ENCODE peak calls at places on chromosomes 16 and 17, in four cellular contexts. M, B, R and Q are unnamed samples.

GRCh38 chr16:87921236-87921773 is 15.0 kb downstream of the CA5A start:
- DNase-seq in M (peak; percentile 77), B (peak; percentile 95), R (no peak), Q (no peak)

GRCh38 chr17:59804910-59805381 is 87.8 kb downstream of the TUBD1 start:
- DNase-seq in M (no peak), B (no peak), R (no peak), Q (no peak)

GRCh38 chr17:78883090-78883532 is 19.9 kb downstream of the CEP295NL start:
- DNase-seq in M (peak; percentile 71), B (peak; percentile 86), R (peak; percentile 93), Q (peak; percentile 55)

GRCh38 chr16:81866820-81867440 is 87.8 kb downstream of the PLCG2 start:
- DNase-seq in M (peak; percentile 30), B (peak; percentile 13), R (no peak), Q (no peak)

GRCh38 chr17:83171661-83172060 is 92.3 kb downstream of the METRNL start:
- DNase-seq in M (no peak), B (peak; percentile 78), R (peak; percentile 72), Q (peak; percentile 50)

GRCh38 chr16:733382-734207 is 6.7 kb downstream of the HAGHL start:
- DNase-seq in M (no peak), B (no peak), R (no peak), Q (no peak)

GRCh38 chr17:57447357-57448019 is 191.2 kb downstream of the MSI2 start:
- DNase-seq in M (no peak), B (no peak), R (peak; percentile 23), Q (no peak)

GRCh38 chr17:60151355-60151754 is 1.6 kb downstream of the CA4 start:
- DNase-seq in M (no peak), B (no peak), R (no peak), Q (no peak)

GRCh38 chr17:78223061-78223460 is 8.4 kb upstream of the TMEM235 start:
- DNase-seq in M (no peak), B (no peak), R (no peak), Q (no peak)

GRCh38 chr17:21376835-21377690 is 906 bp downstream of the KCNJ12 start:
- DNase-seq in M (no peak), B (no peak), R (no peak), Q (no peak)

GRCh38 chr17:11954961-11955360 is 42.3 kb downstream of the ZNF18 start:
- DNase-seq in M (no peak), B (no peak), R (no peak), Q (no peak)

GRCh38 chr17:31391496-31391949 is at the start of gene RAB11FIP4:
- DNase-seq in M (peak; percentile 15), B (peak; percentile 76), R (peak; percentile 55), Q (no peak)

GRCh38 chr16:30783280-30784109 is 3.5 kb downstream of the ZNF629 start:
- DNase-seq in M (no peak), B (no peak), R (no peak), Q (no peak)

GRCh38 chr17:34706029-34706428 is 126.6 kb downstream of the TMEM132E start:
- DNase-seq in M (no peak), B (no peak), R (no peak), Q (no peak)

GRCh38 chr17:45246861-45247428 is 14.9 kb downstream of the SPATA32 start:
- DNase-seq in M (no peak), B (no peak), R (peak; percentile 78), Q (no peak)

GRCh38 chr16:83973077-83973476 is 5.0 kb downstream of the NECAB2 start:
- DNase-seq in M (no peak), B (no peak), R (peak; percentile 31), Q (no peak)

GRCh38 chr17:47917581-47917980 is 21.5 kb downstream of the SP2 start:
- DNase-seq in M (no peak), B (peak; percentile 25), R (no peak), Q (no peak)

GRCh38 chr16:69798466-69798865 is 36.3 kb downstream of the WWP2 start:
- DNase-seq in M (no peak), B (peak; percentile 16), R (no peak), Q (no peak)

GRCh38 chr17:44826123-44826790 is 3.8 kb downstream of the GJC1 start:
- DNase-seq in M (no peak), B (no peak), R (no peak), Q (no peak)

GRCh38 chr16:4663756-4664465 is 29.5 kb upstream of the NUDT16L1 start:
- DNase-seq in M (no peak), B (peak; percentile 85), R (no peak), Q (no peak)

GRCh38 chr17:71232801-71233559 is 887.8 kb upstream of the SOX9 start:
- DNase-seq in M (peak; percentile 11), B (no peak), R (no peak), Q (no peak)

GRCh38 chr17:27559996-27560481 is 70.9 kb upstream of the LGALS9 start:
- DNase-seq in M (peak; percentile 75), B (no peak), R (peak; percentile 85), Q (no peak)

GRCh38 chr17:76080934-76081287 is 1.9 kb downstream of the ZACN start:
- DNase-seq in M (no peak), B (no peak), R (no peak), Q (no peak)

GRCh38 chr17:62723842-62724241 is 84.3 kb downstream of the MARCHF10 start:
- DNase-seq in M (no peak), B (no peak), R (no peak), Q (no peak)

GRCh38 chr17:63850401-63850800 is 7.9 kb upstream of the SMARCD2 start:
- DNase-seq in M (no peak), B (no peak), R (no peak), Q (no peak)

GRCh38 chr17:64213995-64214507 is 49.0 kb downstream of the TEX2 start:
- DNase-seq in M (no peak), B (no peak), R (no peak), Q (no peak)

GRCh38 chr17:8976638-8977037 is 11.1 kb upstream of the PIK3R5 start:
- DNase-seq in M (no peak), B (no peak), R (no peak), Q (no peak)

GRCh38 chr17:67491009-67491677 is 114.1 kb downstream of the PITPNC1 start:
- DNase-seq in M (peak; percentile 99), B (peak; percentile 81), R (peak; percentile 91), Q (peak; percentile 47)
- H3K27ac ChIP-seq in M (peak overlapping the region; percentile 74), B (peak overlapping the region; percentile 73), R (no peak overlapping the region), Q (no peak overlapping the region)

GRCh38 chr16:17224859-17225258 is 245.9 kb downstream of the XYLT1 start:
- DNase-seq in M (peak; percentile 77), B (no peak), R (no peak), Q (no peak)

GRCh38 chr16:17222756-17223411 is 247.9 kb downstream of the XYLT1 start:
- DNase-seq in M (peak; percentile 41), B (peak; percentile 6), R (no peak), Q (no peak)

GRCh38 chr16:17223576-17223975 is 247.2 kb downstream of the XYLT1 start:
- DNase-seq in M (no peak), B (no peak), R (no peak), Q (no peak)

GRCh38 chr16:17225551-17225950 is 245.2 kb downstream of the XYLT1 start:
- DNase-seq in M (no peak), B (no peak), R (no peak), Q (no peak)

DNA sequence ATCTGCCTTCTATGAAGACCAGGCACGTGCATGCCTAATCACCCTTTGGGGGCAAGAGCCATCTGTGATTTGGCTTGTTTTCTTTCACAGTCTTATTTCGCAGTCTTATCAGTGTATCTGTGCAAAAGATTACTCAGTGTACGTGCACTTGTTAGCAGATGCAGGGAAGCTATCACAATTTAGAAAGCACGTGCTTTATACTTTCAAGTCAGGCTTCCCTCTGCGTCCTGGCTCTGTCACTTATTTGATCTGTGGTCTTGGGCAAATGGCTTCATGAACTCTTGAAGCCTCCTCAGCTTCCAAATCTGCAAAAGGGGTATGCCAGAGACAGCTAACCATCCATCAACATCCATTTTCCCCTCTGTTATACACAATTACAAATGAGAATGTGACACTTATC is 246.4 kb downstream of the XYLT1 start:
- DNase-seq in M (no peak), B (no peak), R (no peak), Q (no peak)
- H3K27ac ChIP-seq in M (peak overlapping the region; percentile 47), B (no peak overlapping the region), R (no peak overlapping the region), Q (no peak overlapping the region)

GRCh38 chr16:85446846-85447656 is 166.1 kb upstream of the GSE1 start:
- DNase-seq in M (peak; percentile 69), B (no peak), R (no peak), Q (no peak)

GRCh38 chr16:85449885-85450245 is 163.3 kb upstream of the GSE1 start:
- DNase-seq in M (no peak), B (no peak), R (no peak), Q (no peak)

GRCh38 chr16:85447657-85448313 is 165.3 kb upstream of the GSE1 start:
- DNase-seq in M (no peak), B (no peak), R (no peak), Q (no peak)

GRCh38 chr16:85449195-85449884 is 163.8 kb upstream of the GSE1 start:
- DNase-seq in M (no peak), B (no peak), R (no peak), Q (no peak)

DNA sequence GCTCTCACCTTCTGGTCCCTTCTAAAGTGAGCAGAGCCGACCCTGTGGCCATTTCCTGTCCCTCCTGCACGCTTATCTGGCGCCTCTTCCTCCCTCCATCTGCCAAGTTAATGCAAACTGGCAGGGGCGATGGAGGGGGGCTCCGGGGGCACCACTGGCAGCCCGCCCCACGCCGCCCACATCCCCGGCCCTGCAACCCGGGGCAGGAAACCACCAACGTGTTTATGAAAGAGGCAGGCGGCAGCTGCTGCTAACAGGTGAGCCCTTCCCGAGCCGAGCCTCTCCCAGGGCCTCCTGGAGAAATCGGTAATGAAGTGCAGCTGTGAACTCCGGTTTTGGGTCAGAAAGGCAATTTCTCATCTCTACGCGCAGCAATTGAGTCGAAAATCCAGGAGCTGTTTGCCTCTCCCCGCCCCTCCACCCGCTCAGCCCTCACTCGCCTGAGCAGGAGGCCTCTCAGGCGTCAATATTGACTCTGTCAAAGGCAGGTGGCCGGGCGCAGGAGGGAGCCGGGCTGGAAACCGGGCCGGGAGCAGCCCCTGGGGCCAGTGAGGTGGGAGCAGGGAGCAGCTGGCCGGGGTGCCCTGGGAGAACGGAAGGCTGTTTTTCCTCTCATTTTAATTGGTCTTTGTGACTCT is 164.4 kb upstream of the GSE1 start:
- DNase-seq in M (peak; percentile 91), B (peak; percentile 91), R (no peak), Q (peak; percentile 78)
- H3K27ac ChIP-seq in M (peak overlapping the region; percentile 85), B (no peak overlapping the region), R (no peak overlapping the region), Q (peak overlapping the region; percentile 76)

GRCh38 chr17:19348806-19349205 is 13.7 kb downstream of the B9D1 start:
- DNase-seq in M (no peak), B (no peak), R (peak; percentile 52), Q (no peak)

GRCh38 chr17:19347323-19348080 is 15.0 kb downstream of the B9D1 start:
- DNase-seq in M (no peak), B (no peak), R (peak; percentile 68), Q (peak; percentile 28)

GRCh38 chr17:19345486-19346350 is 16.8 kb downstream of the B9D1 start:
- DNase-seq in M (no peak), B (no peak), R (no peak), Q (no peak)

GRCh38 chr17:19346351-19347255 is 15.9 kb downstream of the B9D1 start:
- DNase-seq in M (no peak), B (peak; percentile 51), R (peak; percentile 94), Q (no peak)

DNA sequence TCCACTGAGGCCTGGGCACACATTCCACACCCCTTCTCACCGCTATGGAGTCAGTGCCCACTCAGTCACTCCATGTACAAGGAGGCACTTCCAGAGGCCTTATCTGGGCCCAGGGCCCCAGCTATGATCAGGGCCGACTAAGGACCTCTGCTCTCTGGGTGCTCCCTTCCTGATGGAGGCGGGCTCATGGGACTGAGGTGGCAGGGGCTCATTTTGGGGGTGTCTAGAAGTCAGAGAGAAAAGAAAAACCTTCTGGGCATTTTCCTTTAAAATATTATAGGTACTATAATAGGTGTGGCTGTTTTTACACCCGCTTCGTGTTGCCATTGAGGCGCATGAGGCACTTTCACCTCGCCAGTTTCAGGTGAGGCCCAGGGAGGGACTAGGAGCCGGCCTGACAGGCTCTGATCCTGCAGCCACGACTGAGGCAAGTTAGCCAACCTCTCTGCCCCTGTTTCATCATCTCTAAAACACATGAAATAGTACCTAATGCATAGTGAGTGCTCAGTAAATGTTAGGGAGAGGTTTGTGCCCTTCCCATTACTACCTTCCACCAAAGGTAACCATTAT is 14.4 kb downstream of the B9D1 start:
- DNase-seq in M (no peak), B (no peak), R (no peak), Q (peak; percentile 33)
- H3K27ac ChIP-seq in M (no peak overlapping the region), B (no peak overlapping the region), R (no peak overlapping the region), Q (no peak overlapping the region)